ENCODE peak calls at places on chromosomes 3 and 15, in seven cellular contexts. X is naive thymus-derived CD8-positive, alpha-beta T cell; D is activated T-cell treated with anti-CD3 and anti-CD28 coated beads for 24 hours; R is CD4-positive, alpha-beta T cell; V is MCF 10A; I is GM20000; C is epithelial cell of esophagus. G is an unnamed sample.

GRCh38 chr15:91022832-91023129 is 387 bp upstream of the VPS33B start:
- DNase-seq in X (no peak), D (no peak), R (no peak), V (no peak), I (peak), C (no peak), G (no peak)

GRCh38 chr3:141738636-141739363 is 702 bp downstream of the RNF7 start:
- DNase-seq in X (peak), D (peak), R (peak), V (peak), I (peak), C (peak), G (peak)

GRCh38 chr15:68091743-68092142 is 37.6 kb downstream of the PIAS1 start:
- DNase-seq in X (no peak), D (no peak), R (no peak), V (no peak), I (no peak), C (no peak), G (no peak)

GRCh38 chr3:132723024-132723462 is 834 bp upstream of the NPHP3 start:
- DNase-seq in X (no peak), D (no peak), R (no peak), V (no peak), I (no peak), C (no peak), G (no peak)

GRCh38 chr15:81531971-81532370 is 158.0 kb upstream of the TMC3 start:
- DNase-seq in X (no peak), D (no peak), R (no peak), V (no peak), I (no peak), C (peak), G (no peak)

GRCh38 chr3:106707347-106707746 is 669.9 kb upstream of the CCDC54 start:
- DNase-seq in X (no peak), D (no peak), R (no peak), V (no peak), I (no peak), C (peak), G (no peak)

GRCh38 chr3:100581650-100582049 is 27.8 kb upstream of the ADGRG7 start:
- DNase-seq in X (no peak), D (no peak), R (no peak), V (no peak), I (no peak), C (no peak), G (no peak)

GRCh38 chr3:190593075-190593474 is 79.2 kb downstream of the IL1RAP start:
- DNase-seq in X (no peak), D (no peak), R (no peak), V (no peak), I (no peak), C (no peak), G (no peak)

GRCh38 chr3:152176998-152177397 is 91.7 kb upstream of the MBNL1 start:
- DNase-seq in X (no peak), D (no peak), R (no peak), V (no peak), I (no peak), C (no peak), G (no peak)

GRCh38 chr3:11624704-11625375 is 18.9 kb downstream of the VGLL4 start:
- DNase-seq in X (no peak), D (no peak), R (no peak), V (no peak), I (no peak), C (no peak), G (no peak)

G was measured in HAP-1.